ENCODE peak calls at places on chromosomes 13 and 19, in six cellular contexts. W is HepG2, J is esophagus muscularis mucosa, F is tibial nerve, A is transverse colon, H is ovary. R is an unnamed sample. For H3K27me3, the result is how much of the 10 kb centered on the place peaks cover.

GRCh38 chr19:16375157-16375935 is 50.7 kb downstream of the KLF2 start:
- DNase-seq in F (no peak), A (no peak), W (no peak), H (peak), J (no peak), R (no peak)

GRCh38 chr13:28002886-28003698 is 14.6 kb upstream of the URAD start:
- DNase-seq in H (no peak), J (no peak), A (no peak), F (no peak), W (no peak), R (no peak)

GRCh38 chr19:50378169-50378862 is 2.1 kb downstream of the NR1H2 start:
- DNase-seq in A (no peak), F (no peak), J (no peak), H (no peak), W (no peak), R (no peak)

GRCh38 chr19:36987091-36987490 is 71.0 kb downstream of the ZNF568 start:
- DNase-seq in J (no peak), F (no peak), H (no peak), A (no peak), W (no peak), R (no peak)

GRCh38 chr13:83881917-83882625 is at the start of gene SLITRK1:
- DNase-seq in H (no peak), A (no peak), F (peak), W (no peak), J (no peak), R (no peak)

GRCh38 chr19:28314771-28315170 is 898.2 kb downstream of the UQCRFS1 start:
- DNase-seq in W (no peak), H (no peak), F (no peak), J (no peak), A (no peak), R (no peak)

GRCh38 chr19:38265213-38265861 is 964 bp downstream of the SPINT2 start:
- DNase-seq in F (no peak), J (no peak), H (no peak), A (peak), W (no peak), R (peak)

GRCh38 chr19:12793290-12794195 is 2.3 kb downstream of the JUNB start:
- DNase-seq in J (peak), H (peak), F (peak), A (peak), W (peak), R (peak)

GRCh38 chr19:576768-577438 is 4.5 kb downstream of the BSG start:
- DNase-seq in A (no peak), H (no peak), W (no peak), J (no peak), F (no peak), R (no peak)

GRCh38 chr13:30659980-30660379 is 42.3 kb downstream of the USPL1 start:
- DNase-seq in F (no peak), W (no peak), A (no peak), H (no peak), J (no peak), R (no peak)

GRCh38 chr19:14113762-14114414 is 3.7 kb downstream of the PRKACA start:
- DNase-seq in J (no peak), F (no peak), W (no peak), A (peak), H (peak), R (no peak)

GRCh38 chr13:29684441-29684840 is 89.0 kb upstream of the SLC7A1 start:
- DNase-seq in A (no peak), F (no peak), W (no peak), H (no peak), J (no peak), R (no peak)

GRCh38 chr13:74771964-74772363 is 637.8 kb upstream of the KLF12 start:
- DNase-seq in H (no peak), J (no peak), W (no peak), A (no peak), F (no peak), R (no peak)

GRCh38 chr13:109451726-109452125 is 334.7 kb downstream of the IRS2 start:
- DNase-seq in F (no peak), H (no peak), A (no peak), W (no peak), J (peak), R (no peak)

GRCh38 chr19:49613374-49613773 is 22.4 kb downstream of the PRR12 start:
- DNase-seq in W (no peak), J (no peak), A (no peak), F (no peak), H (no peak), R (no peak)

GRCh38 chr13:50244913-50245574 is 229.8 kb downstream of the KCNRG start:
- DNase-seq in F (no peak), W (peak), H (no peak), J (no peak), A (no peak), R (peak)

GRCh38 chr19:41910240-41910991 is 17.8 kb downstream of the ERFL start:
- DNase-seq in J (no peak), F (no peak), W (no peak), H (no peak), A (no peak), R (no peak)

GRCh38 chr19:41910992-41911888 is 17.0 kb downstream of the ERFL start:
- DNase-seq in W (no peak), H (no peak), A (no peak), F (no peak), J (no peak), R (no peak)

GRCh38 chr19:41908724-41909464 is 19.4 kb downstream of the ERFL start:
- DNase-seq in H (no peak), A (no peak), F (no peak), W (no peak), J (no peak), R (no peak)

GRCh38 chr19:41907994-41908615 is 20.1 kb downstream of the ERFL start:
- DNase-seq in H (no peak), W (no peak), J (no peak), F (no peak), A (no peak), R (no peak)

DNA sequence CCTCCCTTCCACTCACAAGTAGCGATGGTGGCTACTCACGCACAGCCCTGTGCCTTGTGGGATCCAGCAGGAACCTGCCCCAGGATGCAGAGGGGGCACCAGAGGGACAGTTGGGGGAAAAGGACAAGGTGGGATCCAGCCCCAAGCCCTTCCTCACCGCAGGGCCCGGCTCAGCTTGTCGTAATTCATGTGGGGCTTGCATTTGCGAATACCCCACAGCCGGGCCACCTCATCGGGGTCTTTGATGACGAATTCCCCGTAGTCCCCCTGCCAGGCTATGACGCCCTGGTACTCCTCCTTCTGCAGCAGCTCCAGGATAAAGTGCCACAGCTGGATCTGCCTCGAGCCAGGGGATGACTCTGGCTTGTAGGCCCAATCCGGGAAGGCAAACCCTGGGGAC is 18.5 kb downstream of the ERFL start:
- DNase-seq in J (no peak), W (no peak), H (no peak), F (no peak), A (no peak), R (no peak)
- H3K27me3 ChIP-seq in J (under half), W (under half), H (under half), F (under half), A (under half), R (under half)

DNA sequence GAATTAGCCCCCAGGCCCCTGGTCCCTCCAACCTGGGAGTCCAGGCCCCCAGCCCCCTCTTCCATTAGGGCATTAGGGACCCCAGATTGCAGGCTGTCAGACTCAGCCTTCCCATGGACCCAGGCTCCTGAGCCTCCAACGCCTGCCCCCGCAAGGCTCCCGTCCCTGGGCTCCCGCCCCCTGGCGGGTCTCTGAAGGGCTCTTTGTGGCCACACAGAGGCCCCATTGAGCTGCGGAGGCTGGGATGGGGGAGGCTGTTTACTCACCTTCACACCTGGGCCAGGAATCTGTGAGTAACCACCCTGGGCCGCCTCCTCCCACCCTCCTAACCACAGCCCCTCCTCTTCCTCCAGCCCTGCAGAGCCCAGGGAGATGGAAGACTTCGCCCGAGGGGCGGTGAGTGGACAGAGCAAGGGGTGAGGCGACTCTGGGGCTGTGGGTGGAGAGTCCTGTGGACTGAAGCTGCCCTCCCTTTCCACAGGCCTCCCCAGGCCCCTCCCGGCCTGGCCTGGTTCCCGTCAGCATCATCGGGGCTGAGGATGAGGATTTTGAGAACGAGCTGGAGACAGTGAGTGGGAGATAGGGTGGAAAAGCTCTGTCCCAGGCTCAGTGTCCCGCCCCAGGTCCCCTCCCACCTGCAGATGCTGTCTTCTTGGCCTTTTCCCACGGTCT is 4.9 kb downstream of the ARHGEF1 start:
- DNase-seq in W (peak), H (no peak), A (peak), F (no peak), J (no peak), R (peak)
- TF ChIP-seq EP300 in W (peak), H (no peak), A (no peak), F (no peak), J (no peak), R (no peak)

GRCh38 chr13:43785681-43786471 is 896 bp downstream of the ENOX1 start:
- DNase-seq in F (peak), A (peak), H (peak), J (peak), W (no peak), R (peak)
- H3K27me3 ChIP-seq in F (under half), A (under half), H (under half), J (under half), W (under half), R (under half)

DNA sequence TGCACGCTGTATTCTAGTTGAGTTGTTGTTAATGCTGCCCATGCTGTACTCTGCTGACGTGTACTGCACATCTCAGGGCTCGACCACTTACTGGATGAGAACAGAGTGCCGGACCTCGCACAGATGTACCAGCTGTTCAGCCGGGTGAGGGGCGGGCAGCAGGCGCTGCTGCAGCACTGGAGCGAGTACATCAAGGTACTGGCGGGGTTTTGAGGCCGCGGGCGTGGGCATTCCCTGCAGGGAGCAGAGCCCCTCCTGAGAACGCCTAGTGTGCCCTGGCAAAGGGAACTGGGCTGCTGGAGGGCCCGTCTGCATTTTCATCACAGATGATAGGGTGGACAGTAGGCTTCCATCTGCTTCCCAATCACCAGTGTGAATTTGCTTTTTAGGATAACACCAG is 29.9 kb downstream of the CUL4A start:
- DNase-seq in J (no peak), W (no peak), H (no peak), F (no peak), A (no peak), R (no peak)
- TF ChIP-seq EP300 in J (no peak), W (no peak), H (no peak), F (no peak), A (no peak), R (no peak)

DNA sequence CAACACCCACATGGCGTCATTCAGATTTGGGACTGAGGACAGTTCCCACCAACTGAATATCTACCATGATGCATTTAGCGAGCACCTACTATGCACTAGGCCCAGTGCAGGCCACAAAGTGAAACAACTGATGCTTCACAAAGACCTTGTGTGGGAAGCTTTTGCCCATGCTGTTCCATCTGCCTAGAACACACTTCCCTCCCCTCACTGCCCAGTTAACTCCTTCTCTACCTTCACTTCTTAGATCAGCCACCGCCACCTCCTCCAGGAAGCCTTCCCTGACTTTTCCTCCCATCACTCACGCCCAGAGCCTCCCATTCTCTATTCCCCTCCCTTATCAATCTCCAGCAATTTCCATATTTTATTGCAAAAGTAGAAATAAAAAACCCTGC is 25.7 kb downstream of the PTPRS start:
- DNase-seq in H (no peak), A (no peak), W (no peak), F (no peak), J (no peak), R (no peak)
- H3K27me3 ChIP-seq in H (under half), A (under half), W (under half), F (under half), J (under half), R (under half)

GRCh38 chr19:55376381-55376933 is at the start of gene TMEM190:
- DNase-seq in W (no peak), J (no peak), A (no peak), H (no peak), F (no peak), R (no peak)

GRCh38 chr19:55373318-55373992 is 3.2 kb upstream of the TMEM190 start:
- DNase-seq in H (no peak), A (no peak), J (no peak), W (no peak), F (no peak), R (no peak)

GRCh38 chr19:55372316-55373081 is 2.2 kb upstream of the IL11 start:
- DNase-seq in W (peak), J (no peak), A (no peak), H (no peak), F (no peak), R (no peak)

GRCh38 chr19:55377356-55378131 is 918 bp downstream of the TMEM190 start:
- DNase-seq in A (no peak), J (no peak), F (no peak), H (no peak), W (peak), R (no peak)

DNA sequence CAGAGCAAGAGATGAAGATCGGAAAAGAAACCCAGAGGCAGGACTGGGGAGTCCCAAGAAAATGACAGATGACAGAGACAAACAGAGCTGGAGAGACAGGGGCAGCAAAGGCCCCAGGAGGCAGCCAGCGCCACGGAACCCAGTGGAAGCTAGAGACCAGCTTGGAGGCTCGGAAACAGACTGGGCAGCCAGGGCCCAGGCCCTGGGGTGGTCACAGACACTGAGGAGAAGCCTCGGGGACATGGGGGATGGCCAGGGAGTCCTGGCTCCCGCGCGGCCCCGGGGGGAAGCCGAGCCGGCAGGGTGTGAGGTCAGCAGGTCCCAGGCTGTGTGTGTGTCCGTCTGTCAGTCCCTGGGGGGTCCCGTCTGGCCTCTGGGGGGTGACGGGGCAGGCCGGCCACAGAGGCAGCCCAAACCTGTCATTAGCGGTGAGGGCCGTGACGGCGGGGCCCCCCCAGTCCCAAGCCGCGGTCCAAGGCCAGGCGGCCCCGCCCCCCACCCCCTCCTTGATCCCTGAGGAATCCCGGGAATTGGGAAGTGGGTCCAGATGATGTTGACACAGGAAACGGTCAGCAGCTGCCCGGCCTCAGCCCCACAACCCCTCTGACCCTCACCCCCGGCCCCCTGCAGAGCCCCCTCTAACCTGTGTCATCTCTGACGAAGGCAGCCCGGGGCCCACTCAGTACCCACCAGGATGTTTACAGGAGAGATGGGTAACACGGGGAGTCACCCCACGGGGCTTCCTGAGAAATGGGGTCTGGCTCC is 2.5 kb upstream of the TMEM190 start:
- DNase-seq in J (no peak), A (no peak), F (no peak), H (no peak), W (no peak), R (no peak)
- TF ChIP-seq EP300 in J (no peak), A (no peak), F (no peak), H (no peak), W (no peak), R (no peak)

GRCh38 chr13:112102243-112102642 is 35.3 kb downstream of the SOX1 start:
- DNase-seq in H (no peak), F (no peak), W (peak), A (no peak), J (peak), R (no peak)

GRCh38 chr13:112103971-112104872 is 37.3 kb downstream of the SOX1 start:
- DNase-seq in W (no peak), A (no peak), J (peak), H (no peak), F (no peak), R (no peak)

GRCh38 chr13:112104873-112105234 is 37.9 kb downstream of the SOX1 start:
- DNase-seq in H (no peak), J (no peak), W (no peak), A (no peak), F (no peak), R (no peak)

GRCh38 chr13:112101360-112101930 is 34.5 kb downstream of the SOX1 start:
- DNase-seq in H (no peak), J (peak), A (no peak), F (no peak), W (no peak), R (no peak)

GRCh38 chr13:112103260-112103843 is 36.4 kb downstream of the SOX1 start:
- DNase-seq in A (no peak), H (no peak), J (peak), F (no peak), W (no peak), R (no peak)
- H3K27me3 ChIP-seq in A (half or more), H (under half), J (under half), F (half or more), W (under half), R (half or more)

DNA sequence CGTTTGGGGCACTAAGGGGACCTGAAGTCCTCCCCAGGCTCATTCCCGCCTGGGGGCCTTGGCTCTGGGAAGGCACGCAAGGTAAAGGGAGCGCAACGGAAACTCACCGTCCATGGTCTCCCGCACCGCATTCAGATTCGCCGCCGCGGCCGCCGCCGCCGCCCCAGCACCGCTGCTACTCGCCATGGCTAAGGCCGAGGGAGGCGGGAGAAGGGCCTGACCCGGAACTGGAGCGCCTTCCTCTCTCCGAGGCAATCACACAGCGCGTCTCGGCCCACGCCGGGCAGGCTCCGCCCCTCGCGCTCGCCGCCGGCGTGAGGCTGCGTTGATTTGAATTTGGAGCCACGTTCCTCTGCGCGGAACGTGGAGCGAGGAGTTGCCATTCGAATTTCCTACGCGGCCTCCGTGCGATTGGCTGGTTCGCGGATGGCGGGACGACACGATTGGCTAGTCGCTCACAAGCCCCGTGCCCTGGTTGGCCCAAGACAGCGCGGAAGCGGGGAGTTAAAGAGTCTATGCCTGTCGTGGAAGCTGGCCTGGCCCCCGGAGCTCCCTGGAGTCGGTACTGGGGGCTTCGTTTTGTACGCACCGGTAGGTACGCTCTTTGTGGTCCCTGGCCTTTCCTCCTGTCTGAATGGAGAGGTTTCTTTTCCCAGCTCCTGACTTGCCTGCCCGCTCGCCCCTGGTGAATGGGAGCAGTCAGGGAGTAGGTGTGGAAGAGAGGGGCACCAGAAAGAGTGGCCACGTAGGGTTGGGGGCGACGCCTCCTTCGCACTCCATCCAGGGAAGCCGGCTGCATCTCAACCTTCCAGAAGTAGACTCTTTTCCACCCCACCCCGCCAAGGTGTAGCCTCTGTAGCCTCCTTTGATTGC is at the start of the genes BORA and MZT1:
- DNase-seq in H (peak), W (peak), A (peak), F (peak), J (peak), R (peak)
- TF ChIP-seq EP300 in H (no peak), W (no peak), A (no peak), F (peak), J (no peak), R (no peak)